ENCODE peak calls at places on chromosomes 1 and 21, in seven cellular contexts. U, Q, Z, Y, O, A and S are unnamed samples.
A peak's percentile ranks its signal among the peaks of the same experiment; 100 is the strongest.

GRCh38 chr1:180926164-180926981 is 13.7 kb downstream of the KIAA1614 start:
- DNase-seq in Y (no peak), U (no peak), A (peak; percentile 68), O (no peak), Q (peak; percentile 52), Z (no peak), S (no peak)

GRCh38 chr1:199553104-199553503 is 474.4 kb upstream of the NR5A2 start:
- DNase-seq in O (no peak), U (no peak), Z (no peak), A (no peak), Q (no peak), Y (no peak), S (no peak)

GRCh38 chr1:210715072-210715471 is 386.4 kb downstream of the HHAT start:
- DNase-seq in A (no peak), Q (no peak), Z (peak; percentile 5), O (no peak), Y (no peak), U (no peak), S (no peak)

GRCh38 chr1:197807739-197808453 is 32.6 kb upstream of the DENND1B start:
- DNase-seq in Y (no peak), A (peak; percentile 14), Q (no peak), U (no peak), Z (no peak), O (no peak), S (no peak)

GRCh38 chr1:172581779-172582178 is 48.8 kb downstream of the SUCO start:
- DNase-seq in Z (no peak), O (no peak), Y (no peak), U (no peak), A (peak; percentile 61), Q (peak; percentile 28), S (no peak)

GRCh38 chr1:4171480-4172450 is 271.7 kb upstream of the C1orf174 start:
- DNase-seq in Z (no peak), Y (peak; percentile 54), U (no peak), O (no peak), A (no peak), Q (no peak), S (no peak)

GRCh38 chr1:29632436-29633270 is 396.3 kb downstream of the PTPRU start:
- DNase-seq in U (no peak), A (no peak), Q (no peak), Y (peak; percentile 55), Z (no peak), O (no peak), S (no peak)

GRCh38 chr1:112265946-112266345 is 130.1 kb upstream of the CTTNBP2NL start:
- DNase-seq in Y (no peak), A (no peak), Q (no peak), Z (no peak), U (no peak), O (no peak), S (no peak)

GRCh38 chr1:201709564-201710295 is 119.2 kb upstream of the IPO9 start:
- DNase-seq in O (peak; percentile 81), U (peak; percentile 68), Y (no peak), Q (peak; percentile 67), A (peak; percentile 67), Z (peak; percentile 66), S (peak; percentile 60)

GRCh38 chr1:10765304-10765703 is 31.1 kb downstream of the CASZ1 start:
- DNase-seq in Y (no peak), Z (peak; percentile 63), A (no peak), Q (no peak), O (no peak), U (no peak), S (no peak)

DNA sequence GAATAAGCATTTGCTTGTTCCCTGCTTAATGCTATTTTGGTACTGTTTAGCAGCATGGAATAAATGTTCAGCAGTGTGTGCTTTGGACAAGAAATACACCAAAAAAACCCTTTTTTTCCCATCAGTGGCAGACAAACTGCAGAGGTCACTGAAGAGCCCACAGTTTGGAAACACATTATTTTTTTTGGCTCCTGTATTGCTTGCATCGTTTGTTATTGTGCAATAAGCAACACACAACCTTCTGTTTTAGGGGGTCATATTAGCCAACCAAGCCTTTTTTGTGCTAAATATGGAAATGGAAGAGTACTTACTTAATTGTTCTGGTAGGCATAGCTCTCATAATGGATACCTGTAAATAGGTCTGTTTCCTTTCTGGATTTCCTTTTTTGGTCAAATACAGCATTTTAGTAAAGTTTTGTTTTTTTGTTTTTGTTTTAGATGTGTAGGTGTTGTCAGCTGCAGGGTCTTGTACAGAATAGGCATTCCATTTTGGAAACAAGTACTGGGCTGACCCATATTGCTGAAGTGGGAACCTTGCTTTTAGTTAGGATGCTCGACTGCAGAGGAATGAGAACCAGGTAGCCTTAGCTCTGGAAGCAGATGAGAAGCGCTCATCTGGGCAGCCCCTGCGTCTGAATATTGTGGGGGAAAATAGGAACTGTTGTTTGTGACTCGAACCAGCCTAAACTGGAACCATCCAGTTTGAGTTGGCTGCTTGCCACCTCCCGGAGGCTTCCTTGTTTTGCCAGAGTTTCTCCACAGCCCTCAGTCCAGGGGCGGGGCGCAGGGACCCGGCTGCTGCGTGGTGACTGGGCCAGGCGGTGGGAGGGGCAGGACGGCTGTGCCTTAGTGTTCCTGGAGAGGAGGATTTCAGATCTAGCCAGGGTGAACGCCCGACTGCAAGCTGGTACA is 38.5 kb downstream of the SPEN start:
- DNase-seq in A (peak; percentile 99), Z (peak; percentile 93), O (peak; percentile 94), U (peak; percentile 92), Q (peak; percentile 92), Y (peak; percentile 100), S (peak; percentile 49)
- TF ChIP-seq CTCF in A (peak; percentile 47), Z (no peak), O (no peak), U (no peak), Q (peak; percentile 27), Y (no peak), S (no peak)

GRCh38 chr1:156122519-156123355 is 8.2 kb downstream of the LMNA start:
- DNase-seq in O (peak; percentile 74), A (peak; percentile 92), Y (peak; percentile 95), Z (peak; percentile 52), Q (peak; percentile 98), U (peak; percentile 69), S (no peak)
- TF ChIP-seq CTCF in O (no peak), A (no peak), Y (no peak), Z (peak; percentile 43), Q (no peak), U (no peak), S (no peak)

DNA sequence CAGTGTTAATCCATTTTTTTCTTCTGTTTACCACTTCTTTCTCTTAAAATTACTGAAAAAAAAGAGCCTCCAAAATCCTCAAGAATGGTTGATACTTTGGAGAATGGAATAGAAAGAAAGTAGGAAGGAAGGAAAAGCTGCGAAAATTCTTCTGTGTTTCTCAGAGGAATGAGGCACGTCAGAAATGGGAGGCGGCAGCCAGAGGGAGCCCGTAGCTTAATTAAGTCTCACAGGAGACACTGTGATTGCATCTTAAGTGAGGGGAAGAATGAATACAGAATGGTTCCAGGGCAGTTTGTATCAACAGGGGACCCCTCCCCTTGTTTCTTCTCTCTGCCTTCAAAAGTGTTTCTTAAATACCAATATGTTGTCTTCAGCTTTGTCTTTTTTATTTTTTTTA is 1099.5 kb downstream of the PLA2G4A start:
- DNase-seq in O (no peak), Q (peak; percentile 57), A (peak; percentile 56), Z (peak; percentile 63), Y (no peak), U (no peak), S (no peak)
- TF ChIP-seq CTCF in O (no peak), Q (peak; percentile 65), A (peak; percentile 58), Z (peak; percentile 66), Y (no peak), U (no peak), S (no peak)

DNA sequence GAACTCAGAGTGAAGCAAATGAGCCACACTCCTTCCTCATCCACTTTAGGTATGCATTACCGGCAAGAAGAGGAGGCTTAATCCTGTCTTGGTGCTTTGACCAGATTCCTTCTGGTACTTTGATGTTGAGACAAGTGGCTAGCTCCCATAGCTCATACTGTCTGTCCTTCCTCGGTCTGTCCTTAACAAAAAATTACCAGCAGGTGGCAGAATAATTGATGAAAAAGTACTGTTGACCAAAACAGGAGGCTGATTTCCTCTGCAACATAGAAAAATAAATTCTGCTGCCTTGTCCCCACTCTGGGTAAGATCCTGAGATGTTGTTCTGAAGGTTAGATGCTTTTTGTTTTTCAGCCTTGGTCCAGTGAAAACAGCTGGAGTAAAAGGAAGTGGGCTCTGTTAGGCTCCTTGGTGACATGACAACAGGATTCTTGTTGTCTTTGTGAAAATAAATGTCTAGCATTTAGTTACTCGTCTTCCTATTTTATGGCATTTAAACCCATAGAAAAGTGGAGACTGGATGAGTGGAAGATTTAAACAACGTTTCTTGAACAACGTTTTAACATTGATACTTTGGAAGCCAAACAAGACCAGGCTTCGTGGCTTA is 11.2 kb upstream of the HJV start:
- DNase-seq in O (no peak), A (peak; percentile 71), Z (peak; percentile 58), Q (peak; percentile 56), Y (no peak), U (no peak), S (no peak)
- TF ChIP-seq CTCF in O (peak; percentile 63), A (peak; percentile 55), Z (peak; percentile 53), Q (peak; percentile 54), Y (no peak), U (no peak), S (no peak)

GRCh38 chr1:7561331-7561921 is 209.7 kb upstream of the VAMP3 start:
- DNase-seq in Q (no peak), O (peak; percentile 49), U (no peak), Z (no peak), Y (no peak), A (peak; percentile 23), S (no peak)
- TF ChIP-seq CTCF in Q (peak; percentile 47), O (peak; percentile 19), U (no peak), Z (peak; percentile 19), Y (no peak), A (peak; percentile 42), S (no peak)

GRCh38 chr1:153967109-153967999 is at the start of gene CREB3L4:
- DNase-seq in Z (peak; percentile 98), U (peak; percentile 72), O (peak; percentile 92), Q (peak; percentile 98), Y (peak; percentile 96), A (peak; percentile 99), S (peak; percentile 72)
- TF ChIP-seq CTCF in Z (peak; percentile 39), U (no peak), O (peak; percentile 28), Q (peak; percentile 53), Y (no peak), A (peak; percentile 51), S (no peak)

DNA sequence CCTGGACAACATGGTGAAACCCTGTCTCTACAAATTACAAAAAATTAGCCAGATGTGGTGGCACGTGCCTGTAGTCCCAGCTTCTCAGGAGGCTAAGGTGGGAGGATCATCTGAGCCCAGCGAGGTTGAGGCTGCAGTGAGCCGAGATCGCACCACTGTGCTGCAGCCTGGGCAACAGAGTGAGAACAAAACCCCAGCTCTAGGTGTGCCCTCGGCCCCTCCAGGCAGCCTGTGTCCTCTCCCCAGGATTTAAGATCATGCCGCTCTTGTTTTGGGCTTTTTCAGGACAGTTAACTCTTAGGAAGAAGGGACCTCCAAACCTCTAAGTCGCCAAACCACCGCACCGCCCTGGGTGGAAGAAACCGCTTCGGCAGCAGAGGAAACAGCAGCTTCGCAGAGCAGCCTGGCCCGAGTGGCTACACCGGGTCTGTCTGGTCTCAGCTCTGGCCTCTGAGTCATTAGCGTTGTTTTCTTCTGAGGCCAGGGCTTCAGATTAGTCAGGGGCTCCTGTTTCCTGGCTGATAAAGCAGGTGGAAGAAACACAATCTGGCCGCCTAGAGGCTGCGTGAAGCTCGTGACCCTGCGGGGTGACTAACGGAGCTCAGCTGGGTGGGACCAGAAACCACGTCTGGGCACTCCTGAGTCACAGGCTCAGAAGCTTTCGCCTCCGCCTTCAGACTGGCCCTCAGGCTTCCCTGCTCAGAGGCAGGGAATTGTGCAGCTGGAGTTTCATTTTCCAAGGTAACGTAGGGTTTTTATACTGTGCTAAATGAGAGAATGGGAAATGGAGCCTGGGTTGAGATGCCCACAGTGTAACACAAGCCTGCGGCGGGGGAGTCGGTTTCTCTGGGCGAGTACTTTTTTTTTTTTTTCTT is 44.7 kb downstream of the CHAF1B start:
- DNase-seq in O (no peak), A (peak; percentile 99), Z (peak; percentile 100), Q (peak; percentile 99), Y (peak; percentile 93), U (peak; percentile 56), S (peak; percentile 48)
- TF ChIP-seq CTCF in O (no peak), A (peak; percentile 3), Z (peak; percentile 33), Q (no peak), Y (no peak), U (no peak), S (no peak)